ENCODE peak calls at places on chromosome 1, in seven cellular contexts. One of them, this sample, is unnamed.

GRCh38 chr1:235416662-235417049 is 49.4 kb downstream of the TBCE start:
- DNase-seq in trophoblast cell: peak; percentile 63
- DNase-seq in H1: no peak
- DNase-seq in neuronal stem cell: no peak
- DNase-seq in IMR-90: peak; percentile 35
- DNase-seq in mesenchymal stem cell: no peak
- DNase-seq in H9: no peak
- DNase-seq in this sample: no peak

GRCh38 chr1:226526801-226527595 is 21.6 kb upstream of the STUM start:
- DNase-seq in neuronal stem cell: peak; percentile 9
- DNase-seq in mesenchymal stem cell: peak; percentile 18
- DNase-seq in IMR-90: peak; percentile 9
- DNase-seq in trophoblast cell: peak; percentile 68
- DNase-seq in H1: no peak
- DNase-seq in H9: peak; percentile 85
- DNase-seq in this sample: peak; percentile 89

GRCh38 chr1:156470483-156470882 is 30.1 kb downstream of the MEF2D start:
- DNase-seq in IMR-90: no peak
- DNase-seq in trophoblast cell: no peak
- DNase-seq in H1: no peak
- DNase-seq in neuronal stem cell: no peak
- DNase-seq in H9: no peak
- DNase-seq in mesenchymal stem cell: no peak
- DNase-seq in this sample: no peak

GRCh38 chr1:206864939-206865671 is at the start of gene IL20:
- DNase-seq in H9: peak; percentile 82
- DNase-seq in neuronal stem cell: peak; percentile 70
- DNase-seq in trophoblast cell: peak; percentile 85
- DNase-seq in H1: peak; percentile 43
- DNase-seq in mesenchymal stem cell: peak; percentile 64
- DNase-seq in IMR-90: peak; percentile 80
- DNase-seq in this sample: peak; percentile 80

GRCh38 chr1:218557731-218558130 is 212.6 kb downstream of the TGFB2 start:
- DNase-seq in IMR-90: no peak
- DNase-seq in H1: no peak
- DNase-seq in mesenchymal stem cell: no peak
- DNase-seq in H9: peak; percentile 29
- DNase-seq in neuronal stem cell: no peak
- DNase-seq in trophoblast cell: no peak
- DNase-seq in this sample: no peak

GRCh38 chr1:226123591-226124471 is 61.3 kb downstream of the H3-3A start:
- DNase-seq in trophoblast cell: no peak
- DNase-seq in neuronal stem cell: no peak
- DNase-seq in mesenchymal stem cell: no peak
- DNase-seq in H9: no peak
- DNase-seq in H1: no peak
- DNase-seq in IMR-90: peak; percentile 17
- DNase-seq in this sample: no peak

GRCh38 chr1:178503849-178504248 is 7.1 kb upstream of the CLEC20A start:
- DNase-seq in mesenchymal stem cell: no peak
- DNase-seq in H1: no peak
- DNase-seq in IMR-90: no peak
- DNase-seq in H9: no peak
- DNase-seq in neuronal stem cell: no peak
- DNase-seq in trophoblast cell: no peak
- DNase-seq in this sample: no peak

GRCh38 chr1:185819798-185820197 is 85.6 kb downstream of the HMCN1 start:
- DNase-seq in H9: no peak
- DNase-seq in neuronal stem cell: no peak
- DNase-seq in IMR-90: no peak
- DNase-seq in mesenchymal stem cell: no peak
- DNase-seq in H1: no peak
- DNase-seq in trophoblast cell: no peak
- DNase-seq in this sample: no peak

GRCh38 chr1:93338426-93338825 is 7.3 kb upstream of the DR1 start:
- DNase-seq in mesenchymal stem cell: peak; percentile 55
- DNase-seq in IMR-90: peak; percentile 95
- DNase-seq in H1: no peak
- DNase-seq in neuronal stem cell: no peak
- DNase-seq in H9: no peak
- DNase-seq in trophoblast cell: peak; percentile 92
- DNase-seq in this sample: no peak

GRCh38 chr1:61655453-61655852 is 69.5 kb downstream of the TM2D1 start:
- DNase-seq in trophoblast cell: no peak
- DNase-seq in H9: no peak
- DNase-seq in H1: no peak
- DNase-seq in IMR-90: no peak
- DNase-seq in mesenchymal stem cell: no peak
- DNase-seq in neuronal stem cell: no peak
- DNase-seq in this sample: no peak

GRCh38 chr1:12617511-12617900 is 504 bp downstream of the DHRS3 start:
- DNase-seq in IMR-90: no peak
- DNase-seq in mesenchymal stem cell: no peak
- DNase-seq in trophoblast cell: peak; percentile 55
- DNase-seq in neuronal stem cell: no peak
- DNase-seq in H9: no peak
- DNase-seq in H1: no peak
- DNase-seq in this sample: peak; percentile 54

GRCh38 chr1:33169290-33170055 is 12.4 kb downstream of the TRIM62 start:
- DNase-seq in trophoblast cell: peak; percentile 28
- DNase-seq in H1: no peak
- DNase-seq in H9: no peak
- DNase-seq in neuronal stem cell: no peak
- DNase-seq in IMR-90: peak; percentile 35
- DNase-seq in mesenchymal stem cell: no peak
- DNase-seq in this sample: peak; percentile 21

GRCh38 chr1:209704584-209704983 is at the start of gene HSD11B1:
- DNase-seq in neuronal stem cell: no peak
- DNase-seq in H9: no peak
- DNase-seq in mesenchymal stem cell: peak; percentile 90
- DNase-seq in trophoblast cell: peak; percentile 7
- DNase-seq in IMR-90: peak; percentile 83
- DNase-seq in H1: no peak
- DNase-seq in this sample: no peak

GRCh38 chr1:110777228-110777627 is 95.7 kb upstream of the CD53 start:
- DNase-seq in neuronal stem cell: no peak
- DNase-seq in mesenchymal stem cell: no peak
- DNase-seq in H1: no peak
- DNase-seq in IMR-90: no peak
- DNase-seq in trophoblast cell: no peak
- DNase-seq in H9: no peak
- DNase-seq in this sample: no peak

GRCh38 chr1:3903141-3904005 is 3.3 kb upstream of the C1orf174 start:
- DNase-seq in H1: no peak
- DNase-seq in H9: no peak
- DNase-seq in trophoblast cell: no peak
- DNase-seq in IMR-90: no peak
- DNase-seq in neuronal stem cell: no peak
- DNase-seq in mesenchymal stem cell: peak; percentile 8
- DNase-seq in this sample: no peak

GRCh38 chr1:10415211-10415930 is 14.9 kb upstream of the CENPS start:
- DNase-seq in IMR-90: peak; percentile 91
- DNase-seq in neuronal stem cell: no peak
- DNase-seq in H1: no peak
- DNase-seq in mesenchymal stem cell: peak; percentile 84
- DNase-seq in H9: no peak
- DNase-seq in trophoblast cell: peak; percentile 13
- DNase-seq in this sample: peak; percentile 92

GRCh38 chr1:182193908-182194550 is 132.5 kb upstream of the ZNF648 start:
- DNase-seq in H1: no peak
- DNase-seq in neuronal stem cell: no peak
- DNase-seq in H9: no peak
- DNase-seq in IMR-90: peak; percentile 31
- DNase-seq in trophoblast cell: peak; percentile 88
- DNase-seq in mesenchymal stem cell: peak; percentile 76
- DNase-seq in this sample: no peak

GRCh38 chr1:234720709-234721436 is 110.9 kb upstream of the IRF2BP2 start:
- DNase-seq in trophoblast cell: no peak
- DNase-seq in H1: no peak
- DNase-seq in IMR-90: no peak
- DNase-seq in H9: no peak
- DNase-seq in mesenchymal stem cell: no peak
- DNase-seq in neuronal stem cell: no peak
- DNase-seq in this sample: no peak

GRCh38 chr1:88053065-88053464 is 631.0 kb upstream of the PKN2 start:
- DNase-seq in mesenchymal stem cell: no peak
- DNase-seq in H9: no peak
- DNase-seq in H1: no peak
- DNase-seq in IMR-90: no peak
- DNase-seq in neuronal stem cell: no peak
- DNase-seq in trophoblast cell: no peak
- DNase-seq in this sample: no peak

GRCh38 chr1:244989813-244990212 is 125.5 kb upstream of the HNRNPU start:
- DNase-seq in mesenchymal stem cell: peak; percentile 53
- DNase-seq in IMR-90: peak; percentile 69
- DNase-seq in H1: no peak
- DNase-seq in neuronal stem cell: no peak
- DNase-seq in H9: no peak
- DNase-seq in trophoblast cell: peak; percentile 86
- DNase-seq in this sample: no peak

GRCh38 chr1:207336559-207337467 is 15.3 kb downstream of the CD55 start:
- DNase-seq in H1: no peak
- DNase-seq in mesenchymal stem cell: peak; percentile 92
- DNase-seq in H9: no peak
- DNase-seq in IMR-90: peak; percentile 90
- DNase-seq in trophoblast cell: peak; percentile 45
- DNase-seq in neuronal stem cell: no peak
- DNase-seq in this sample: no peak

GRCh38 chr1:4002741-4003140 is 102.7 kb upstream of the C1orf174 start:
- DNase-seq in mesenchymal stem cell: no peak
- DNase-seq in trophoblast cell: no peak
- DNase-seq in H1: no peak
- DNase-seq in H9: peak; percentile 22
- DNase-seq in IMR-90: no peak
- DNase-seq in neuronal stem cell: no peak
- DNase-seq in this sample: no peak

GRCh38 chr1:100921110-100921706 is 25.3 kb downstream of the SLC30A7 start:
- DNase-seq in mesenchymal stem cell: peak; percentile 70
- DNase-seq in H1: no peak
- DNase-seq in IMR-90: peak; percentile 65
- DNase-seq in trophoblast cell: peak; percentile 87
- DNase-seq in neuronal stem cell: peak; percentile 44
- DNase-seq in H9: no peak
- DNase-seq in this sample: peak; percentile 45

GRCh38 chr1:160925652-160926241 is 28.9 kb downstream of the ITLN2 start:
- DNase-seq in H9: no peak
- DNase-seq in mesenchymal stem cell: no peak
- DNase-seq in neuronal stem cell: no peak
- DNase-seq in trophoblast cell: no peak
- DNase-seq in H1: no peak
- DNase-seq in IMR-90: peak; percentile 14
- DNase-seq in this sample: no peak

GRCh38 chr1:869499-870244 is 54.1 kb upstream of the SAMD11 start:
- DNase-seq in H1: no peak
- DNase-seq in H9: peak; percentile 79
- DNase-seq in trophoblast cell: peak; percentile 82
- DNase-seq in neuronal stem cell: peak; percentile 35
- DNase-seq in IMR-90: peak; percentile 7
- DNase-seq in mesenchymal stem cell: peak; percentile 41
- DNase-seq in this sample: peak; percentile 33

GRCh38 chr1:201639826-201640225 is 100.9 kb downstream of the NAV1 start:
- DNase-seq in neuronal stem cell: no peak
- DNase-seq in trophoblast cell: no peak
- DNase-seq in H9: no peak
- DNase-seq in IMR-90: no peak
- DNase-seq in mesenchymal stem cell: peak; percentile 32
- DNase-seq in H1: no peak
- DNase-seq in this sample: no peak

GRCh38 chr1:27538793-27539192 is 48.8 kb upstream of the WASF2 start:
- DNase-seq in trophoblast cell: peak; percentile 39
- DNase-seq in neuronal stem cell: no peak
- DNase-seq in IMR-90: peak; percentile 78
- DNase-seq in mesenchymal stem cell: peak; percentile 78
- DNase-seq in H1: no peak
- DNase-seq in H9: no peak
- DNase-seq in this sample: peak; percentile 90

GRCh38 chr1:185960377-185961151 is 226.4 kb downstream of the HMCN1 start:
- DNase-seq in H1: no peak
- DNase-seq in trophoblast cell: no peak
- DNase-seq in IMR-90: peak; percentile 7
- DNase-seq in neuronal stem cell: peak; percentile 20
- DNase-seq in mesenchymal stem cell: peak; percentile 63
- DNase-seq in H9: no peak
- DNase-seq in this sample: no peak

GRCh38 chr1:67607699-67608098 is 77.3 kb upstream of the GADD45A start:
- DNase-seq in H1: no peak
- DNase-seq in mesenchymal stem cell: no peak
- DNase-seq in IMR-90: no peak
- DNase-seq in H9: no peak
- DNase-seq in trophoblast cell: no peak
- DNase-seq in neuronal stem cell: no peak
- DNase-seq in this sample: no peak

GRCh38 chr1:104874044-104874443 is 1124.3 kb downstream of the AMY1C start:
- DNase-seq in neuronal stem cell: no peak
- DNase-seq in IMR-90: no peak
- DNase-seq in trophoblast cell: no peak
- DNase-seq in H9: no peak
- DNase-seq in H1: no peak
- DNase-seq in mesenchymal stem cell: no peak
- DNase-seq in this sample: no peak
- H3K23ac ChIP-seq in neuronal stem cell: no peak overlapping the region
- H3K23ac ChIP-seq in IMR-90: no peak overlapping the region
- H3K23ac ChIP-seq in trophoblast cell: no peak overlapping the region
- H3K23ac ChIP-seq in H9: no peak overlapping the region
- H3K23ac ChIP-seq in H1: no peak overlapping the region
- H3K23ac ChIP-seq in mesenchymal stem cell: no peak overlapping the region
- H3K23ac ChIP-seq in this sample: no peak overlapping the region

GRCh38 chr1:54287176-54287650 is 87.2 kb downstream of the MRPL37 start:
- DNase-seq in H1: no peak
- DNase-seq in mesenchymal stem cell: peak; percentile 82
- DNase-seq in IMR-90: peak; percentile 55
- DNase-seq in trophoblast cell: peak; percentile 36
- DNase-seq in neuronal stem cell: no peak
- DNase-seq in H9: peak; percentile 59
- DNase-seq in this sample: peak; percentile 66
- H3K23ac ChIP-seq in H1: no peak overlapping the region
- H3K23ac ChIP-seq in mesenchymal stem cell: no peak overlapping the region
- H3K23ac ChIP-seq in IMR-90: no peak overlapping the region
- H3K23ac ChIP-seq in trophoblast cell: no peak overlapping the region
- H3K23ac ChIP-seq in neuronal stem cell: peak overlapping the region; percentile 12
- H3K23ac ChIP-seq in H9: no peak overlapping the region
- H3K23ac ChIP-seq in this sample: no peak overlapping the region

DNA sequence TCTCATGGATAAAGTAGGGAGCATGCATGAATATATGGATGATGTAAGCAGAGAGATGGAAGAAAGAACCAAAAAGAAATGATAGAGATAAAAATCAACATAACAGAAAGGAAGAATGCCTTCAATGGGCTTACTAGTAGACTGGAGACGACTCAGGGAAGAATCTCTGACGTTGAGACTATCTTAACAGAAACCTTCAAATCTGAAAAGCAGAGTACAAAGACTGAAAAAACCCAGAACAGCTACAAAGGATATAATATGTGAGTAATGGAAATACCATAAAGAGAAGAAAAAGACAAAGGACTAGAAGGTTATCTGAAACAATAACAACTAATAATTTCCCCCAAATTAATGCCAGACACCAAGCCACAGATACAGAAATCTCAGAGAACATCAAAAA is 18.3 kb upstream of the SELP start:
- DNase-seq in mesenchymal stem cell: no peak
- DNase-seq in H9: no peak
- DNase-seq in neuronal stem cell: no peak
- DNase-seq in trophoblast cell: no peak
- DNase-seq in IMR-90: no peak
- DNase-seq in H1: no peak
- DNase-seq in this sample: no peak
- H3K23ac ChIP-seq in mesenchymal stem cell: no peak overlapping the region
- H3K23ac ChIP-seq in H9: no peak overlapping the region
- H3K23ac ChIP-seq in neuronal stem cell: no peak overlapping the region
- H3K23ac ChIP-seq in trophoblast cell: no peak overlapping the region
- H3K23ac ChIP-seq in IMR-90: no peak overlapping the region
- H3K23ac ChIP-seq in H1: no peak overlapping the region
- H3K23ac ChIP-seq in this sample: no peak overlapping the region

GRCh38 chr1:187716160-187716559 is 887.4 kb downstream of the PLA2G4A start:
- DNase-seq in H1: no peak
- DNase-seq in neuronal stem cell: no peak
- DNase-seq in H9: no peak
- DNase-seq in trophoblast cell: no peak
- DNase-seq in mesenchymal stem cell: no peak
- DNase-seq in IMR-90: no peak
- DNase-seq in this sample: no peak
- H3K23ac ChIP-seq in H1: no peak overlapping the region
- H3K23ac ChIP-seq in neuronal stem cell: no peak overlapping the region
- H3K23ac ChIP-seq in H9: no peak overlapping the region
- H3K23ac ChIP-seq in trophoblast cell: no peak overlapping the region
- H3K23ac ChIP-seq in mesenchymal stem cell: no peak overlapping the region
- H3K23ac ChIP-seq in IMR-90: no peak overlapping the region
- H3K23ac ChIP-seq in this sample: no peak overlapping the region